ENCODE peak calls at places on chromosomes 7 and 10, in six cellular contexts. S is right atrium auricular region; F is B cell; T is LoVo; P is activated CD8-positive, alpha-beta T cell treated with anti-CD3 and anti-CD28 coated beads, Interleukin-2, amount 10 ng/mL, durations not matched to agents 7 days and 5 days; R is GM03348. L is an unnamed sample.
A peak's percentile ranks its signal among the peaks of the same experiment; 100 is the strongest.

GRCh38 chr10:43970018-43970698 is 321.5 kb upstream of the ZNF32 start:
- DNase-seq in T (no peak), P (no peak), F (no peak), R (no peak), S (no peak), L (no peak)

GRCh38 chr10:58335306-58336005 is 650 bp downstream of the UBE2D1 start:
- DNase-seq in T (peak; percentile 64), R (peak; percentile 53), F (no peak), S (no peak), P (no peak), L (peak; percentile 72)

GRCh38 chr7:516216-516605 is 3.4 kb downstream of the PDGFA start:
- DNase-seq in R (no peak), S (no peak), P (no peak), T (no peak), F (no peak), L (no peak)

GRCh38 chr10:112815238-112816032 is 134.6 kb upstream of the TCF7L2 start:
- DNase-seq in S (no peak), P (no peak), T (no peak), R (peak; percentile 64), F (no peak), L (peak; percentile 82)

GRCh38 chr10:122189185-122189584 is 81.9 kb upstream of the BTBD16 start:
- DNase-seq in R (no peak), T (no peak), S (no peak), F (no peak), P (no peak), L (no peak)

GRCh38 chr10:43128958-43129706 is 9.1 kb upstream of the CSGALNACT2 start:
- DNase-seq in P (peak; percentile 57), S (peak; percentile 54), R (peak; percentile 94), F (no peak), T (peak; percentile 29), L (peak; percentile 96)

GRCh38 chr7:12056381-12056780 is 154.7 kb upstream of the TMEM106B start:
- DNase-seq in R (no peak), T (no peak), F (no peak), P (no peak), S (no peak), L (no peak)

GRCh38 chr7:131072505-131073091 is 255.1 kb upstream of the MKLN1 start:
- DNase-seq in R (peak; percentile 34), F (no peak), T (no peak), P (no peak), S (no peak), L (peak; percentile 56)

GRCh38 chr7:30845426-30846135 is 66.1 kb upstream of the AQP1 start:
- DNase-seq in F (no peak), P (no peak), T (peak; percentile 3), R (peak; percentile 78), S (peak; percentile 72), L (peak; percentile 78)

GRCh38 chr7:5370454-5371353 is 52.9 kb downstream of the TNRC18 start:
- DNase-seq in T (no peak), S (no peak), R (no peak), P (no peak), F (no peak), L (no peak)

GRCh38 chr7:130959743-130960207 is 225.8 kb upstream of the KLF14 start:
- DNase-seq in S (no peak), T (peak; percentile 68), R (peak; percentile 75), F (no peak), P (peak; percentile 72), L (peak; percentile 91)

GRCh38 chr10:80136134-80136571 is 3.6 kb downstream of the PLAC9 start:
- DNase-seq in F (no peak), R (peak; percentile 85), T (no peak), S (peak; percentile 94), P (no peak), L (peak; percentile 97)

GRCh38 chr7:90552521-90552920 is 43.6 kb upstream of the CDK14 start:
- DNase-seq in S (no peak), P (no peak), F (no peak), T (no peak), R (peak; percentile 23), L (peak; percentile 38)

GRCh38 chr7:38781991-38782390 is 127.0 kb downstream of the VPS41 start:
- DNase-seq in F (no peak), S (no peak), T (no peak), R (no peak), P (no peak), L (no peak)

GRCh38 chr10:73906524-73907447 is 4.1 kb upstream of the PLAU start:
- DNase-seq in T (peak; percentile 51), R (peak; percentile 90), F (no peak), S (peak; percentile 86), P (no peak), L (peak; percentile 97)

GRCh38 chr10:71314028-71314693 is 4.9 kb upstream of the SLC29A3 start:
- DNase-seq in P (peak; percentile 58), S (peak; percentile 66), F (peak; percentile 82), T (peak; percentile 59), R (peak; percentile 94), L (peak; percentile 65)

GRCh38 chr10:103693070-103693811 is 162.1 kb downstream of the SH3PXD2A start:
- DNase-seq in R (peak; percentile 82), T (no peak), S (no peak), P (peak; percentile 65), F (peak; percentile 92), L (peak; percentile 77)

GRCh38 chr10:110493832-110494426 is 3.8 kb upstream of the DUSP5 start:
- DNase-seq in P (no peak), R (no peak), F (no peak), S (no peak), T (no peak), L (no peak)